ENCODE peak calls at places on chromosomes 11 and 22, in four cellular contexts. One of them, this sample, is unnamed.

GRCh38 chr11:119134389-119134978 is 13.1 kb downstream of the HINFP start:
- DNase-seq in CD8-positive, alpha-beta T cell: no peak
- DNase-seq in cardiac muscle cell: no peak
- DNase-seq in hepatocyte: no peak
- DNase-seq in this sample: no peak

GRCh38 chr22:39292561-39293074 is 26.8 kb downstream of the RPL3 start:
- DNase-seq in CD8-positive, alpha-beta T cell: no peak
- DNase-seq in cardiac muscle cell: peak; percentile 99
- DNase-seq in hepatocyte: peak; percentile 82
- DNase-seq in this sample: peak; percentile 64

GRCh38 chr11:13784848-13785247 is 116.4 kb downstream of the FAR1 start:
- DNase-seq in CD8-positive, alpha-beta T cell: no peak
- DNase-seq in cardiac muscle cell: no peak
- DNase-seq in hepatocyte: no peak
- DNase-seq in this sample: no peak

GRCh38 chr22:37095113-37095512 is 14.4 kb downstream of the TMPRSS6 start:
- DNase-seq in CD8-positive, alpha-beta T cell: no peak
- DNase-seq in cardiac muscle cell: no peak
- DNase-seq in hepatocyte: no peak
- DNase-seq in this sample: no peak

GRCh38 chr11:96177132-96177531 is 165.9 kb downstream of the MAML2 start:
- DNase-seq in CD8-positive, alpha-beta T cell: no peak
- DNase-seq in cardiac muscle cell: no peak
- DNase-seq in hepatocyte: no peak
- DNase-seq in this sample: no peak

GRCh38 chr11:48096588-48097525 is 116.5 kb downstream of the PTPRJ start:
- DNase-seq in CD8-positive, alpha-beta T cell: no peak
- DNase-seq in cardiac muscle cell: no peak
- DNase-seq in hepatocyte: no peak
- DNase-seq in this sample: no peak

GRCh38 chr22:37626144-37626543 is 13.3 kb upstream of the SH3BP1 start:
- DNase-seq in CD8-positive, alpha-beta T cell: no peak
- DNase-seq in cardiac muscle cell: peak; percentile 92
- DNase-seq in hepatocyte: peak; percentile 66
- DNase-seq in this sample: no peak

GRCh38 chr11:109251230-109251629 is 170.8 kb upstream of the C11orf87 start:
- DNase-seq in CD8-positive, alpha-beta T cell: no peak
- DNase-seq in cardiac muscle cell: no peak
- DNase-seq in hepatocyte: no peak
- DNase-seq in this sample: no peak

GRCh38 chr11:118921929-118922744 is 3.6 kb downstream of the BCL9L start:
- DNase-seq in CD8-positive, alpha-beta T cell: no peak
- DNase-seq in cardiac muscle cell: peak; percentile 94
- DNase-seq in hepatocyte: peak; percentile 91
- DNase-seq in this sample: no peak

GRCh38 chr11:120945042-120945441 is 78.9 kb upstream of the TBCEL start:
- DNase-seq in CD8-positive, alpha-beta T cell: no peak
- DNase-seq in cardiac muscle cell: no peak
- DNase-seq in hepatocyte: no peak
- DNase-seq in this sample: no peak
- TF ChIP-seq CTCF in CD8-positive, alpha-beta T cell: no peak
- TF ChIP-seq CTCF in cardiac muscle cell: no peak
- TF ChIP-seq CTCF in hepatocyte: no peak
- TF ChIP-seq CTCF in this sample: peak; percentile 32

GRCh38 chr11:8689726-8690255 is 7.2 kb downstream of the RPL27A start:
- DNase-seq in CD8-positive, alpha-beta T cell: no peak
- DNase-seq in cardiac muscle cell: no peak
- DNase-seq in hepatocyte: no peak
- DNase-seq in this sample: no peak
- H3K4me3 ChIP-seq in CD8-positive, alpha-beta T cell: peak overlapping the region; percentile 79
- H3K4me3 ChIP-seq in cardiac muscle cell: peak overlapping the region; percentile 45
- H3K4me3 ChIP-seq in hepatocyte: no peak overlapping the region
- H3K4me3 ChIP-seq in this sample: peak overlapping the region; percentile 36

DNA sequence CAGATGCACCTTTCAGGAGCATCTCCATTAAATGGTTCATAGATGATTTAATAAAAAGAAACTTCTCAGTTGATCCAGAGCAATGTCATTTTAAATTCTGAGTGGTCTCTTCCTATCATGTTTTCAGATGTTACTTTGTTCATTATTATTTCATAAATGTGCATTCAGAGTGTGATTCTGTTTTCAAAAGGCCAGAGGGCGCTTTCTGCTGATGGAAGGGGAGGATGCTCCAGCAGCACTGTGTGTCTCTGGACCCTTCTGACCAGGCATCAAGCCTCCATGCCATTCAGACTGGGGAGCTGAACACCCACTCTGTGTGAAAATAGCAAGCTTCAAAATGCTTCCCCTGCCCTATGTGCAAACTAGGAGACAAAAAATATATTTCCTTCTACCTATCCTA is 23.9 kb upstream of the CRTAM start:
- DNase-seq in CD8-positive, alpha-beta T cell: peak; percentile 10
- DNase-seq in cardiac muscle cell: peak; percentile 10
- DNase-seq in hepatocyte: no peak
- DNase-seq in this sample: no peak
- TF ChIP-seq CTCF in CD8-positive, alpha-beta T cell: peak; percentile 25
- TF ChIP-seq CTCF in cardiac muscle cell: peak; percentile 30
- TF ChIP-seq CTCF in hepatocyte: peak; percentile 4
- TF ChIP-seq CTCF in this sample: no peak

DNA sequence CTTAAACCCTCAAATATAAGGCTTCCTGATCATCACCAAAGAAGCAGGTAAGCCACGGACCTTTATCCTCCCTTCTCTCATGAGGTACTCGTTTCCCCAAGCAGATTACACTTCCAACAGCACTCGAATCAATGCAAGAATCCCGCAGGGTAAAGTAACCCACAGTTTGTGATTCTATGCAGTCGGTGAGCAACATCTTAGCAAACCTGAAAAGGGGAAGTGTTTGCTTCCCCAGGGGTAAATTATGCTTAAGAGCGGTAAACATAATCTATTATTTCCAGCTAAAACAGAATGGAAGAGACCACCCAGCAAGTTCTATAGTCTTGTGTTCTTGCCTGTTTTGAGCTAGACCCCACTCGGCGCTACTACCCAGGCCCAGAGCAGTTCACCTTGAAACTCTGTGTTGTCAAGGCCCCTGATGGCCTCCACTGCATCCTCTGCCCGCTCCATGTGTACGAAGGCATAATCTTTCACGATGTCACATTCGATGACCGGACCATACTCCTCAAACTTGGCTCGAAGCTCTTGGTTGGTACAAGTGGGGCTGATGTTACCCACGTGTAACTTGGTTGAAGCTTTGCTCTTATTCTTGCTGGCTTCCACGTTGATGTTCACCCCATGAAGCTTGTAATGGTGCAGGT is 1.3 kb downstream of the RBM4B start:
- DNase-seq in CD8-positive, alpha-beta T cell: no peak
- DNase-seq in cardiac muscle cell: no peak
- DNase-seq in hepatocyte: no peak
- DNase-seq in this sample: no peak
- H3K4me3 ChIP-seq in CD8-positive, alpha-beta T cell: peak overlapping the region; percentile 79
- H3K4me3 ChIP-seq in cardiac muscle cell: peak overlapping the region; percentile 4
- H3K4me3 ChIP-seq in hepatocyte: peak overlapping the region; percentile 0
- H3K4me3 ChIP-seq in this sample: peak overlapping the region; percentile 58

This sample was measured in HFF-Myc.